ENCODE peak calls at places on chromosome 3, in seven cellular contexts. A is mucosa of descending colon, D is MM.1S, B is mammary epithelial cell, S is lower lobe of right lung, G is neural progenitor cell, X is transverse colon. J is an unnamed sample. For H3K4me1, the result is how much of the 10 kb centered on the place peaks cover.

GRCh38 chr3:197835509-197835908 is 44.5 kb downstream of the LRCH3 start:
- DNase-seq in A (no peak), D (no peak), B (no peak), S (no peak), G (no peak), X (no peak), J (no peak)

GRCh38 chr3:47420511-47421484 is 40.0 kb downstream of the PTPN23 start:
- DNase-seq in A (peak), D (peak), B (peak), S (peak), G (peak), X (peak), J (peak)

GRCh38 chr3:20073683-20074082 is 33.4 kb downstream of the KAT2B start:
- DNase-seq in A (no peak), D (no peak), B (no peak), S (no peak), G (peak), X (no peak), J (no peak)

GRCh38 chr3:90092994-90093393 is 985.6 kb downstream of the EPHA3 start:
- DNase-seq in A (no peak), D (peak), B (no peak), S (no peak), G (peak), X (no peak), J (no peak)

GRCh38 chr3:184322731-184323487 is 8.5 kb downstream of the EIF4G1 start:
- DNase-seq in A (no peak), D (no peak), B (no peak), S (no peak), G (no peak), X (no peak), J (no peak)

GRCh38 chr3:105334138-105334882 is 32.4 kb upstream of the ALCAM start:
- DNase-seq in A (no peak), D (peak), B (peak), S (no peak), G (no peak), X (no peak), J (no peak)

GRCh38 chr3:99648091-99648490 is 9.7 kb downstream of the COL8A1 start:
- DNase-seq in A (peak), D (peak), B (peak), S (no peak), G (no peak), X (peak), J (no peak)

GRCh38 chr3:178982138-178982537 is 89.5 kb downstream of the ZMAT3 start:
- DNase-seq in A (no peak), D (no peak), B (peak), S (no peak), G (no peak), X (no peak), J (no peak)

GRCh38 chr3:69510481-69511031 is 124.7 kb upstream of the FRMD4B start:
- DNase-seq in A (no peak), D (no peak), B (peak), S (no peak), G (no peak), X (no peak), J (no peak)

GRCh38 chr3:190119734-190120133 is 963 bp downstream of the P3H2 start:
- DNase-seq in A (no peak), D (no peak), B (no peak), S (no peak), G (no peak), X (no peak), J (no peak)

GRCh38 chr3:131716007-131716406 is 213.2 kb upstream of the MRPL3 start:
- DNase-seq in A (no peak), D (no peak), B (no peak), S (no peak), G (peak), X (no peak), J (no peak)

GRCh38 chr3:84077479-84077878 is 881.3 kb upstream of the CADM2 start:
- DNase-seq in A (no peak), D (no peak), B (peak), S (no peak), G (peak), X (no peak), J (no peak)

GRCh38 chr3:14434105-14434504 is 31.7 kb downstream of the SLC6A6 start:
- DNase-seq in A (no peak), D (no peak), B (peak), S (peak), G (no peak), X (no peak), J (no peak)

GRCh38 chr3:54870423-54870822 is 57.4 kb downstream of the LRTM1 start:
- DNase-seq in A (no peak), D (no peak), B (peak), S (no peak), G (peak), X (no peak), J (no peak)

GRCh38 chr3:45793482-45794176 is 2.7 kb downstream of the SLC6A20 start:
- DNase-seq in A (no peak), D (no peak), B (peak), S (no peak), G (peak), X (no peak), J (no peak)

GRCh38 chr3:69200384-69201068 is 78.1 kb upstream of the LMOD3 start:
- DNase-seq in A (peak), D (peak), B (peak), S (no peak), G (peak), X (peak), J (peak)

GRCh38 chr3:120816728-120817127 is 74.2 kb downstream of the GTF2E1 start:
- DNase-seq in A (no peak), D (no peak), B (no peak), S (no peak), G (no peak), X (no peak), J (no peak)

GRCh38 chr3:42501321-42501680 is 1.1 kb upstream of the VIPR1 start:
- DNase-seq in A (no peak), D (no peak), B (no peak), S (no peak), G (peak), X (peak), J (no peak)

GRCh38 chr3:11810276-11810675 is 36.4 kb downstream of the TAMM41 start:
- DNase-seq in A (no peak), D (no peak), B (no peak), S (no peak), G (no peak), X (no peak), J (no peak)

GRCh38 chr3:4351164-4351855 is 48.1 kb downstream of the SETMAR start:
- DNase-seq in A (no peak), D (peak), B (no peak), S (no peak), G (no peak), X (no peak), J (no peak)

GRCh38 chr3:105752791-105753415 is 115.9 kb downstream of the CBLB start:
- DNase-seq in A (no peak), D (peak), B (peak), S (no peak), G (no peak), X (peak), J (peak)

GRCh38 chr3:114274929-114275328 is 18.9 kb upstream of the TIGIT start:
- DNase-seq in A (no peak), D (peak), B (peak), S (no peak), G (no peak), X (no peak), J (no peak)

GRCh38 chr3:35528728-35529127 is 110.6 kb upstream of the ARPP21 start:
- DNase-seq in A (no peak), D (peak), B (no peak), S (no peak), G (no peak), X (no peak), J (no peak)

GRCh38 chr3:64022451-64023186 is 675 bp downstream of the PSMD6 start:
- DNase-seq in A (peak), D (no peak), B (peak), S (no peak), G (no peak), X (no peak), J (no peak)

GRCh38 chr3:104885214-104885814 is 481.4 kb upstream of the ALCAM start:
- DNase-seq in A (no peak), D (no peak), B (peak), S (no peak), G (no peak), X (no peak), J (peak)

GRCh38 chr3:19543212-19543841 is 390.7 kb downstream of the EFHB start:
- DNase-seq in A (no peak), D (peak), B (peak), S (no peak), G (peak), X (no peak), J (no peak)

GRCh38 chr3:11944052-11944673 is 60.0 kb upstream of the SYN2 start:
- DNase-seq in A (no peak), D (peak), B (peak), S (no peak), G (peak), X (peak), J (no peak)

GRCh38 chr3:102177075-102177755 is 257.6 kb upstream of the ZPLD1 start:
- DNase-seq in A (no peak), D (no peak), B (peak), S (no peak), G (no peak), X (peak), J (no peak)

GRCh38 chr3:55526332-55527030 is 39.4 kb upstream of the WNT5A start:
- DNase-seq in A (peak), D (no peak), B (no peak), S (no peak), G (no peak), X (no peak), J (no peak)

GRCh38 chr3:10941972-10942371 is 50.6 kb upstream of the SLC6A1 start:
- DNase-seq in A (no peak), D (no peak), B (peak), S (no peak), G (peak), X (no peak), J (peak)

GRCh38 chr3:182784542-182784941 is 8.8 kb upstream of the ATP11B start:
- DNase-seq in A (no peak), D (no peak), B (no peak), S (no peak), G (no peak), X (no peak), J (no peak)

GRCh38 chr3:194101592-194102432 is 34.1 kb upstream of the HES1 start:
- DNase-seq in A (peak), D (peak), B (no peak), S (no peak), G (no peak), X (peak), J (no peak)

GRCh38 chr3:142647856-142648255 is 51.7 kb downstream of the PLS1 start:
- DNase-seq in A (no peak), D (no peak), B (peak), S (no peak), G (no peak), X (peak), J (no peak)

GRCh38 chr3:134008630-134009156 is 21.0 kb downstream of the SLCO2A1 start:
- DNase-seq in A (no peak), D (no peak), B (peak), S (no peak), G (no peak), X (no peak), J (no peak)

DNA sequence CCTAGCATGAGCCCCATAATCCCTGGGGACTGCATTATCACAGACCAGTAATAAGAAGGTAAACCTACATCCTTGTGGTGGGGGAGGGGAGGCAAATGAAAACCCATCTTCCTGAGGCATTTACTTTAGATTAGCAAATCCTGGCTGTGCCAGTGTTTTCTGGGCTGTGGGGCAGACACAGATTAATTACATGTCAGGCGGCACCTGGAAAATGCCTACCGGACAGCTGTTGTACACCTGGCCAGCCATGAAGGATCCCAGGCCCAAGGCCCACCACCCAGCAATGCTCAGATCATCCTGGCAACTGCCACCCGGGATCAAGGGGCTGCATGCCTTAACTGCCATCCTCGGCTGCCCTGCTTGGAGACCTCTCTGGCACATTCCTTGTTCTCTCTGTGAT is 59.1 kb upstream of the RASA2 start:
- DNase-seq in A (no peak), D (no peak), B (no peak), S (no peak), G (no peak), X (no peak), J (no peak)
- H3K4me1 ChIP-seq in A (under half), D (half or more), B (under half), S (half or more), G (under half), X (under half), J (under half)

GRCh38 chr3:156670077-156670476 is 4.3 kb upstream of the TIPARP start:
- DNase-seq in A (no peak), D (no peak), B (no peak), S (no peak), G (no peak), X (no peak), J (no peak)
- H3K4me1 ChIP-seq in A (under half), D (under half), B (under half), S (under half), G (under half), X (under half), J (under half)

GRCh38 chr3:50459792-50460191 is 43.6 kb downstream of the CACNA2D2 start:
- DNase-seq in A (no peak), D (no peak), B (no peak), S (no peak), G (peak), X (no peak), J (no peak)
- H3K4me1 ChIP-seq in A (under half), D (under half), B (under half), S (under half), G (under half), X (under half), J (under half)

GRCh38 chr3:57061556-57061955 is 1.1 kb downstream of the SPATA12 start:
- DNase-seq in A (no peak), D (no peak), B (peak), S (no peak), G (no peak), X (no peak), J (no peak)
- H3K4me1 ChIP-seq in A (under half), D (under half), B (under half), S (under half), G (under half), X (under half), J (under half)

DNA sequence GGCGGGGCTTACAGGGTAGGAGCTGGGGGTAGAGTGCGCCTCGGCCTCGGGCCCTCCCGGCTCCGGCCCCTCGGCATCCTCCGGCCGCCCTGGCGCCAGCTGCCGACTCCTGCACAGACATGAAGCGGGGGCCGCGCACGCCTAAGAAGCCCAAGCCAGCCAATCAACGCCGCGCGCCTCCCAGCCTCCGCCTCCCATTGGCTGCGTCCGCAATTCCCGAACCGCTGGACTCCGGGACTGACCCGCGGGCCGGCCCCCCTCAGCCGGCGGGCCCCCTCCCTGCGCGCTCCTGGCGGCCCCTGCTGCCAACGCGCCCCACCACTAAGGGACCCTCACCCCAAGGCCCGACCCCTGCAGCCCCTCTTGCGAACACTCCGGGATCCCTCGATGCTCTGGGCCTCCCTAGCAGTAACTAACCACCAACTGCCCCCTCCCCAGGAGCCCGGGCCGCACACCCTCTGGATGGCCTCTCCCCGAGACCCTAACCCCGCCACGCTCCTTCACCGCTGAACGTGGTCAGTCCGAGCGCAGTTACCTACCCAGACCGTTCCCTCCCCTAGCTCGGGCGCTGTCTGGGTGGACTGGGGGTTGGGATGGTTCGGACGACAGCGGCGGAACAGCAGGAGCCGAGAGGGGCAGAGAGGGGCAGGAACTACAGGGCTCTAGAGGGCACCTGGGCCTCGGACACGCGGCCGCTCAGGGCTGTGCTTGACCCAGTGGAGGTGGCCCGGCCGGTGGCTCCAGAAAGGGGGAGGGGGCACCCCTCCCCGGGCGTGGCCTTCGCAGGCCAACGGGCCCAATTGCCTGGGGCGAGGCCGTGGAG is 5.0 kb downstream of the GATA2 start:
- DNase-seq in A (peak), D (peak), B (peak), S (peak), G (peak), X (peak), J (peak)
- H3K4me1 ChIP-seq in A (under half), D (under half), B (under half), S (half or more), G (half or more), X (under half), J (under half)

GRCh38 chr3:112642912-112643506 is 2.1 kb upstream of the CCDC80 start:
- DNase-seq in A (peak), D (peak), B (peak), S (peak), G (peak), X (peak), J (peak)
- H3K4me1 ChIP-seq in A (under half), D (under half), B (under half), S (under half), G (half or more), X (under half), J (under half)

GRCh38 chr3:52234516-52235447 is 4.2 kb downstream of the TWF2 start:
- DNase-seq in A (peak), D (no peak), B (no peak), S (peak), G (no peak), X (no peak), J (no peak)

GRCh38 chr3:52237006-52237658 is 1.8 kb downstream of the TWF2 start:
- DNase-seq in A (no peak), D (no peak), B (peak), S (peak), G (no peak), X (no peak), J (no peak)

GRCh38 chr3:52238193-52238760 is 681 bp downstream of the TWF2 start:
- DNase-seq in A (no peak), D (no peak), B (no peak), S (no peak), G (peak), X (no peak), J (peak)

GRCh38 chr3:52237659-52238172 is 1.2 kb downstream of the TWF2 start:
- DNase-seq in A (peak), D (no peak), B (peak), S (peak), G (no peak), X (peak), J (peak)

DNA sequence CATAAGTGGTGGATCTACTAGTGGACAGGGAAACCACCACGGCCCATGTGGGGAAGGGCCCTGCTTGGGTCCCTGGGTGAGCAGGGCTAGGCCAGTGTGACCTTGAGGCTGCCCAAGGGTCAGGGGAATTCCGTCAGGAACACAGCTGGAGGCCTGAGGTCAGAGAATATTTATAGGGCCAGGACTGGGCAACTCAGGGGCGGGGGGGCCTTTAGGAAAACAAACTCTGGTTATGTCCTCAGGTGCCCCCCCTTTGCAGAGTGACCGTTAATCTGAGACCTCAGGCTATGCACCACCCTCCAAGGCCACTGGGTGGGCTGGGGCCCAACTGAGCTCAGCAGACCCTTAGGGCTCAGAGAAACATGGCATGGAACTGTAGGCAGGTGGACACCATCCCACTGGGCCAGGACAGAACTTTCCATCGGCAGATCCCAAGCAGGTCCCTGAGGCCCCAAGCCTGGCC is 2.5 kb downstream of the TWF2 start:
- DNase-seq in A (peak), D (no peak), B (no peak), S (peak), G (no peak), X (no peak), J (no peak)
- H3K4me1 ChIP-seq in A (under half), D (under half), B (under half), S (half or more), G (under half), X (under half), J (half or more)

GRCh38 chr3:172180473-172180872 is 141.1 kb downstream of the FNDC3B start:
- DNase-seq in A (no peak), D (no peak), B (no peak), S (no peak), G (no peak), X (no peak), J (no peak)
- H3K4me1 ChIP-seq in A (under half), D (half or more), B (under half), S (under half), G (under half), X (under half), J (under half)

GRCh38 chr3:141406265-141406664 is 38.0 kb downstream of the ZBTB38 start:
- DNase-seq in A (no peak), D (peak), B (no peak), S (no peak), G (no peak), X (no peak), J (no peak)

GRCh38 chr3:141408596-141408995 is 40.3 kb downstream of the ZBTB38 start:
- DNase-seq in A (no peak), D (peak), B (no peak), S (no peak), G (no peak), X (no peak), J (no peak)

GRCh38 chr3:141405581-141405980 is 37.3 kb downstream of the ZBTB38 start:
- DNase-seq in A (no peak), D (peak), B (no peak), S (no peak), G (no peak), X (no peak), J (no peak)

GRCh38 chr3:141407043-141407442 is 38.7 kb downstream of the ZBTB38 start:
- DNase-seq in A (no peak), D (peak), B (no peak), S (no peak), G (no peak), X (peak), J (no peak)

GRCh38 chr3:141407817-141408216 is 39.5 kb downstream of the ZBTB38 start:
- DNase-seq in A (no peak), D (peak), B (no peak), S (no peak), G (no peak), X (no peak), J (no peak)
- H3K4me1 ChIP-seq in A (under half), D (half or more), B (half or more), S (half or more), G (under half), X (under half), J (under half)

GRCh38 chr3:149195221-149195620 is 26.4 kb downstream of the CP start:
- DNase-seq in A (no peak), D (no peak), B (no peak), S (no peak), G (no peak), X (no peak), J (no peak)
- H3K4me1 ChIP-seq in A (under half), D (under half), B (under half), S (under half), G (under half), X (under half), J (under half)

J was measured in Peyer's patch.